ENCODE peak calls at places on chromosomes 12 and 14, in ten cellular contexts. G is psoas muscle; D is A549; Q is tibial artery; J is prostate gland; A is CD4-positive, alpha-beta T cell; U is ascending aorta; F is GM12878; E is CD8-positive, alpha-beta T cell; T is heart left ventricle. S is an unnamed sample.
A peak's percentile ranks its signal among the peaks of the same experiment; 100 is the strongest.

GRCh38 chr12:24020391-24021163 is 71.1 kb upstream of the SOX5 start:
- DNase-seq in U (no peak), T (no peak), J (no peak), D (no peak), G (no peak), Q (no peak), F (no peak), A (no peak), E (no peak), S (no peak)

GRCh38 chr12:96208346-96208745 is 14.2 kb downstream of the ELK3 start:
- DNase-seq in D (no peak), F (no peak), J (no peak), Q (no peak), U (peak; percentile 61), G (no peak), T (no peak), E (no peak), A (no peak), S (no peak)

GRCh38 chr12:119613319-119613936 is 19.9 kb downstream of the TMEM233 start:
- DNase-seq in G (no peak), E (no peak), Q (no peak), T (no peak), U (no peak), F (no peak), D (no peak), J (no peak), A (no peak), S (no peak)

GRCh38 chr14:62592877-62593276 is 452.4 kb downstream of the KCNH5 start:
- DNase-seq in T (no peak), D (no peak), F (no peak), U (no peak), J (no peak), G (no peak), E (no peak), A (no peak), Q (no peak), S (no peak)

GRCh38 chr14:20782280-20782890 is 1.3 kb downstream of the RNASE6 start:
- DNase-seq in U (no peak), A (no peak), F (no peak), E (no peak), J (peak; percentile 31), D (no peak), G (no peak), Q (no peak), T (no peak), S (no peak)

GRCh38 chr12:5328669-5329068 is 103.2 kb upstream of the NTF3 start:
- DNase-seq in F (no peak), J (peak; percentile 63), Q (no peak), D (no peak), T (no peak), G (no peak), U (no peak), A (no peak), E (no peak), S (peak; percentile 55)

GRCh38 chr12:25423355-25423754 is 129.7 kb downstream of the LMNTD1 start:
- DNase-seq in J (no peak), D (no peak), Q (no peak), U (no peak), G (no peak), F (no peak), E (no peak), A (no peak), T (no peak), S (no peak)

GRCh38 chr12:84276215-84276614 is 636.4 kb downstream of the SLC6A15 start:
- DNase-seq in Q (no peak), F (no peak), D (no peak), J (no peak), U (no peak), E (no peak), G (no peak), T (no peak), A (no peak), S (no peak)

GRCh38 chr12:101087903-101088302 is 122.1 kb downstream of the SLC5A8 start:
- DNase-seq in U (no peak), F (no peak), Q (no peak), E (no peak), J (no peak), A (no peak), T (no peak), D (no peak), G (no peak), S (no peak)

GRCh38 chr12:94834036-94834625 is 169.4 kb downstream of the NDUFA12 start:
- DNase-seq in E (no peak), D (no peak), F (no peak), A (no peak), G (no peak), Q (no peak), J (no peak), T (no peak), U (no peak), S (no peak)

GRCh38 chr12:31591308-31591901 is 469 bp upstream of the DENND5B start:
- DNase-seq in Q (no peak), J (peak; percentile 6), F (no peak), E (no peak), U (peak; percentile 68), T (peak; percentile 34), D (peak; percentile 29), G (no peak), A (no peak), S (peak; percentile 69)

GRCh38 chr12:1443421-1444141 is 150.8 kb downstream of the FBXL14 start:
- DNase-seq in G (no peak), A (no peak), J (no peak), T (no peak), Q (no peak), D (no peak), E (no peak), F (no peak), U (no peak), S (peak; percentile 53)

GRCh38 chr14:71454513-71455332 is 477.5 kb upstream of the RGS6 start:
- DNase-seq in A (no peak), U (no peak), E (no peak), G (no peak), T (no peak), D (no peak), Q (no peak), F (no peak), J (no peak), S (no peak)

GRCh38 chr14:61221906-61222305 is 59.2 kb downstream of the TMEM30B start:
- DNase-seq in T (no peak), Q (no peak), G (no peak), E (no peak), F (no peak), J (no peak), A (no peak), D (no peak), U (no peak), S (no peak)

DNA sequence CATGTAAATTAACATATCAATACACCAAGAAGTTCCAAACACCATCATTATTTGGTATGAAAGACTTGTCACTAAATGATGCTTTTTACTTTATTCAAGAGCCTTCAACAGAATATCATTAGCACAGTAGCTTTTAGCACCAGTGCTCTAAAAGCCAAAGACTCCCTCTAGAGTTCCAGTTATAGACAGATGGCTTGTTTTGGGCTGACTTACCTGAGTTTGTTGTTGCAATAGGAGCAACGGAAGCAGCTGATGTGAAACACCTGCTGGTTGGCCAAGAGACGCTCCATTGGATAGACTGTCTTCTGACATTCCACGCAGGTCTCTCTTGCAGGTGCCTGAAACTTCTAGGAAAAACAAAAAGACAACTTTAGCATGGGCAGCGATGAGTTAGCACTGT is 14.5 kb upstream of the CERS5 start:
- DNase-seq in D (no peak), Q (no peak), G (no peak), E (no peak), F (no peak), U (no peak), T (no peak), A (no peak), J (no peak), S (no peak)
- TF ChIP-seq CTCF in D (no peak), Q (no peak), G (no peak), E (no peak), F (no peak), U (no peak), T (no peak), A (no peak), J (no peak), S (no peak)

GRCh38 chr14:79584679-79585078 is 626.6 kb downstream of the DIO2 start:
- DNase-seq in G (no peak), U (no peak), D (no peak), A (no peak), J (no peak), E (no peak), T (no peak), F (no peak), Q (no peak), S (no peak)

GRCh38 chr14:79585845-79586244 is 625.5 kb downstream of the DIO2 start:
- DNase-seq in U (no peak), Q (no peak), E (no peak), G (no peak), A (no peak), J (no peak), D (no peak), F (no peak), T (no peak), S (no peak)

GRCh38 chr14:79587194-79587593 is 624.1 kb downstream of the DIO2 start:
- DNase-seq in G (no peak), F (no peak), U (no peak), A (no peak), D (no peak), Q (no peak), T (no peak), E (no peak), J (no peak), S (no peak)

GRCh38 chr14:79586401-79586800 is 624.9 kb downstream of the DIO2 start:
- DNase-seq in J (no peak), E (no peak), U (no peak), T (no peak), G (no peak), F (no peak), Q (no peak), A (no peak), D (no peak), S (no peak)

GRCh38 chr14:79587875-79588274 is 623.4 kb downstream of the DIO2 start:
- DNase-seq in G (no peak), T (no peak), U (no peak), E (no peak), A (no peak), J (no peak), Q (no peak), F (peak; percentile 1), D (no peak), S (no peak)
- H3K27ac ChIP-seq in G (no peak overlapping the region), T (no peak overlapping the region), U (no peak overlapping the region), E (no peak overlapping the region), A (no peak overlapping the region), J (no peak overlapping the region), Q (no peak overlapping the region), F (no peak overlapping the region), D (no peak overlapping the region), S (no peak overlapping the region)

GRCh38 chr14:98959958-98960616 is 311.9 kb downstream of the BCL11B start:
- DNase-seq in D (no peak), G (no peak), A (no peak), U (peak; percentile 24), J (no peak), E (no peak), F (no peak), T (no peak), Q (no peak), S (peak; percentile 43)
- TF ChIP-seq CTCF in D (no peak), G (no peak), A (no peak), U (no peak), J (no peak), E (no peak), F (no peak), T (no peak), Q (no peak), S (no peak)

DNA sequence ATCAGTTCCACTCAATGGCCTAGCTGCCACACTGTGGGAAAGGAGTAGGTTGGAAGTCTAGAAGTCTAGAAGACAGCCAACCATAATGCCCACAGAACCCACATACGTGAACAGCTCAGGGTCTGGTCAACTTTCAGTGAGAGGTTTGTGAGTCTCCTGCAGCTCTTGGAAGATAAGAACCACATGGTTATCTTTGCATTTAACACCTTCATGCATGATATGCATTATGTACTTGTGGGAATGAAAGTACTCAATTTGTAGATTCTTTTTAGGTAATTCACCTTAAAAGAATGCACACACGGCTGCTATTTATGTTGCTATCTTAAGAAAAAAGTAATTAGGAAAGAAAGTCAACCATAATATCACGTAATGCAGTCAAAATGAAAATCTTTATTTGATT is 126.7 kb downstream of the ESRRB start:
- DNase-seq in J (no peak), U (no peak), F (peak; percentile 49), E (no peak), A (no peak), D (no peak), G (no peak), Q (no peak), T (no peak), S (peak; percentile 15)
- H3K27ac ChIP-seq in J (no peak overlapping the region), U (no peak overlapping the region), F (no peak overlapping the region), E (no peak overlapping the region), A (no peak overlapping the region), D (no peak overlapping the region), G (no peak overlapping the region), Q (no peak overlapping the region), T (no peak overlapping the region), S (no peak overlapping the region)